ENCODE peak calls at places on chromosome 21, in five cellular contexts. D is mucosa of descending colon, O is psoas muscle, M is colonic mucosa, Q is ascending aorta. E is an unnamed sample.
A peak's percentile ranks its signal among the peaks of the same experiment; 100 is the strongest.

GRCh38 chr21:41958886-41959563 is 5.2 kb upstream of the C2CD2 start:
- DNase-seq in D (no peak), O (peak; percentile 69), M (no peak), Q (peak; percentile 57), E (no peak)

GRCh38 chr21:38903578-38904193 is 98.0 kb downstream of the ETS2 start:
- DNase-seq in D (peak; percentile 9), O (peak; percentile 87), M (no peak), Q (no peak), E (no peak)

GRCh38 chr21:21163904-21164303 is 165.7 kb downstream of the NCAM2 start:
- DNase-seq in D (peak; percentile 78), O (no peak), M (peak; percentile 24), Q (no peak), E (peak; percentile 84)

GRCh38 chr21:42379425-42380215 is 13.3 kb upstream of the TFF1 start:
- DNase-seq in D (no peak), O (no peak), M (no peak), Q (no peak), E (no peak)

GRCh38 chr21:34020934-34021553 is 52.3 kb upstream of the MRPS6 start:
- DNase-seq in D (no peak), O (no peak), M (no peak), Q (no peak), E (no peak)

GRCh38 chr21:42621166-42621827 is 32.1 kb upstream of the PDE9A start:
- DNase-seq in D (peak; percentile 60), O (no peak), M (peak; percentile 42), Q (no peak), E (no peak)

GRCh38 chr21:32412998-32413504 is 545 bp downstream of the EVA1C start:
- DNase-seq in D (peak; percentile 78), O (peak; percentile 68), M (peak; percentile 77), Q (no peak), E (peak; percentile 50)

GRCh38 chr21:39660191-39660590 is 47.5 kb downstream of the B3GALT5 start:
- DNase-seq in D (peak; percentile 76), O (no peak), M (peak; percentile 71), Q (no peak), E (peak; percentile 28)

GRCh38 chr21:26837539-26837938 is 7.7 kb downstream of the ADAMTS1 start:
- DNase-seq in D (no peak), O (no peak), M (no peak), Q (no peak), E (no peak)

GRCh38 chr21:33849839-33850238 is 65.8 kb downstream of the ATP5PO start:
- DNase-seq in D (no peak), O (no peak), M (no peak), Q (no peak), E (no peak)

GRCh38 chr21:42009018-42009830 is 936 bp downstream of the ZBTB21 start:
- DNase-seq in D (peak; percentile 62), O (peak; percentile 76), M (peak; percentile 56), Q (no peak), E (peak; percentile 57)

GRCh38 chr21:38729745-38730401 is 75.9 kb upstream of the ETS2 start:
- DNase-seq in D (no peak), O (no peak), M (no peak), Q (no peak), E (no peak)

GRCh38 chr21:44439211-44439600 is 16.1 kb upstream of the LRRC3 start:
- DNase-seq in D (no peak), O (peak; percentile 32), M (no peak), Q (no peak), E (no peak)

GRCh38 chr21:44437371-44437695 is 18.0 kb upstream of the LRRC3 start:
- DNase-seq in D (no peak), O (peak; percentile 11), M (no peak), Q (no peak), E (no peak)

GRCh38 chr21:44437696-44438431 is 17.4 kb upstream of the LRRC3 start:
- DNase-seq in D (no peak), O (peak; percentile 44), M (no peak), Q (no peak), E (no peak)

GRCh38 chr21:44436958-44437357 is 18.4 kb upstream of the LRRC3 start:
- DNase-seq in D (no peak), O (peak; percentile 35), M (no peak), Q (no peak), E (no peak)

DNA sequence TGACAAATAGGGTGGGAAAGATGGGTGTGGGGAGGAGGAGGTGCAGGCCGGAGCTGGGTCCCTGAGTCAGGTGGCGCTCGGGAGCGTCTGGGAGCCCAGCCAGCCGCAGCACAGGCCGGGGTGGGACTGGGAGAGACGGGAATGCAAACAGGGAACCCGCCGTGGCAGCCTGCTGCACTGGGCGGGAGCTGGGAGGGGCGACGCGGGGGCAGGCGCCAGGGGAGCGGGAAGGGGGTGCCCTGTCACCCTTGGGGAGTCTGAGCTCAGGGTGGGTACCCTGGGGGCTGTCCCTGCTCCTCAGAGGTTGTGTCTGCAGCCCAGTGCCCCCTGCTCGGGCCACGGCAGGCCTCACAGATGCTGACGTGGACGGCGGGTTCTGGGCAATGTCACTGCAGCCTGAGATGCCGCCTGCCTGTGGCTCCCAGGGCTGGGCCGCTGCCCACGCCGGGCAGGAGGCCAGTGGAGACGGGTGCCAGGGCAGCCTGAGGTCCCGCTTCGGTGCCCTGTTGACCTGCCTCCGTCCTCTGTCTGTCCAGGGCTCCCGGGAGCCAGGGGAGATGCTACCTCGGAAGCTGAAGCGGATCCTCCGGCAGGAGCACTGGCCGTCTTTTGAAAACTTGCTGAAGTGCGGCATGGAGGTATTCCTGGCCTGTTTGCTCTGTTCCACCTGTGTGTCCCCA is 16.6 kb upstream of the LRRC3 start:
- DNase-seq in D (peak; percentile 29), O (peak; percentile 41), M (no peak), Q (no peak), E (no peak)
- TF ChIP-seq CTCF in D (no peak), O (no peak), M (no peak), Q (no peak), E (no peak)

GRCh38 chr21:40846057-40846456 is 901 bp downstream of the DSCAM start:
- DNase-seq in D (no peak), O (no peak), M (no peak), Q (no peak), E (no peak)

GRCh38 chr21:40844935-40845334 is 2.0 kb downstream of the DSCAM start:
- DNase-seq in D (no peak), O (no peak), M (no peak), Q (no peak), E (no peak)

GRCh38 chr21:40845621-40846020 is 1.3 kb downstream of the DSCAM start:
- DNase-seq in D (no peak), O (no peak), M (no peak), Q (no peak), E (no peak)

GRCh38 chr21:40847956-40848355 is 998 bp upstream of the DSCAM start:
- DNase-seq in D (no peak), O (no peak), M (no peak), Q (no peak), E (no peak)

GRCh38 chr21:40846566-40847411 is at the start of gene DSCAM:
- DNase-seq in D (no peak), O (no peak), M (no peak), Q (no peak), E (no peak)
- H3K4me3 ChIP-seq in D (no peak within 1 kb of the TSS), O (no peak within 1 kb of the TSS), M (no peak within 1 kb of the TSS), Q (no peak within 1 kb of the TSS), E (no peak within 1 kb of the TSS)

GRCh38 chr21:45168522-45168921 is 94.1 kb downstream of the ADARB1 start:
- DNase-seq in D (no peak), O (no peak), M (no peak), Q (no peak), E (no peak)

GRCh38 chr21:45167796-45168222 is 93.4 kb downstream of the ADARB1 start:
- DNase-seq in D (no peak), O (no peak), M (no peak), Q (no peak), E (peak; percentile 78)

GRCh38 chr21:45164838-45165237 is 90.5 kb downstream of the ADARB1 start:
- DNase-seq in D (no peak), O (no peak), M (no peak), Q (no peak), E (no peak)

GRCh38 chr21:45169001-45169400 is 94.6 kb downstream of the ADARB1 start:
- DNase-seq in D (no peak), O (no peak), M (no peak), Q (no peak), E (no peak)

DNA sequence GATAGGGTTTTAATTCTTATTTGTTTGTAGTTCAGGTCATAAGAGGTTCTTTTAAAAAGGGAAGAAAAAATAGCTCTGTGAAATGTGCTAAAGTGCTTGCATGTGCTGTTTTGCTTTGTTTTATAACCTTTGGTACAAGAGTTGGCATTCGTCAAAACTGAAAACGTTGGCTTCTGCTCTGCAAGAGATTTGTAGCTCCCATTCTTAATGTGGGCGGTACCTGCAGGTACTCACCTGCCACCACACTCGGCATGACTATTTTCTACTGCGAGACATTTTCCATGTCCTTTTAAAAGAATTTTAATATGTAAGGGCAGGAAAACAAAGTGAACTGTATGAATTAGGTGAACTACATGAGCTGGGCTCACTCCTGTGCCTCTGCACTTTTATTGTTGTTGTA is 92.6 kb downstream of the ADARB1 start:
- DNase-seq in D (no peak), O (no peak), M (no peak), Q (no peak), E (no peak)
- TF ChIP-seq CTCF in D (no peak), O (no peak), M (no peak), Q (no peak), E (no peak)

DNA sequence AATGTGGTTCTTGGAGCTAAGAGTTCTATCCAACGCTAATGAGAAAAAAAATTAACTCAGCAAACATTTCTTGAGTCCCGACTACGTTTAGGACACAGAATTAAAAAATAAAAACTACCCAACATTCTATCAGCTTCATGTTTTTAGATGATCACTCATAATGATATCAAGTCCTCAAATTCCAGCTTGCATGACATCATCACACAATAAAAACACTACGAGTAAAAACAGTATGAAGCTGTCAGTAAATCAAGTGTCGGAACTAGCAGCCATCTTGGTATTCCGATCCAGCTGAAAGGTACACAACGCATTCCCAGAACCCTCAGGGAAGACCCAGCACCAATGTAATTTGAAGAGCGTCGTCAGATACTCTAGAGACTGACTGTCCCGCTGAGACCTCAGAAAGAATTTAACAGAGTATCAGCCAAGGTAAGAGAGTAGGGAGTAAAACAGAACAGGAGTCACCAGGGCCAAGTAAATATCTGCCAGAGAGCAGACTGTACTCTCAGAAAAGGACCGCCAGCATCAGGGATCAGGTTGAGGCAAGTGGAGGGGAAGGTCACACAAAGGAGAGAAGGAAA is 57.0 kb downstream of the NRIP1 start:
- DNase-seq in D (no peak), O (peak; percentile 28), M (no peak), Q (no peak), E (no peak)
- H3K4me3 ChIP-seq in D (no peak overlapping the region), O (peak overlapping the region; percentile 33), M (no peak overlapping the region), Q (no peak overlapping the region), E (no peak overlapping the region)

DNA sequence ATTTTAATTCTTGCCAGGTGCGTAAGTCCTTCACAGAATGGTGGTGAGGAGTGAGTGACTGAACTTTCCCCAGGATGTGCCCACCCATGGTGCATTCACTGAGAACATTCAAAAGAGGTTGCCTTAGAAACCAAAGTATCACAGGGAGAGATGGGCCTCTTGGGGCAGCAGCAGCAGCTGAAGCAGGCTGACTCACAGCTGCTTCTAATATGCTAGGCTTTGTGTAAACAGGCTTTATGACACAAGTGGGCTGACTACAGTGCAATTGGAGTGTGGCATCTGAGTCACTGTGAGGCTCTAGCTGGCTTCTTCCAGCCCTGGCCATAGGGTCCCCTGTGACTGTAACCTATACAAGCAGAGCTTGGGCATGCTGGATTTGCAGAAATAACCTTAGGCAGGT is 12.6 kb downstream of the PIGP start:
- DNase-seq in D (peak; percentile 65), O (peak; percentile 63), M (peak; percentile 74), Q (no peak), E (peak; percentile 93)
- TF ChIP-seq CTCF in D (no peak), O (no peak), M (no peak), Q (no peak), E (peak; percentile 23)

E was measured in fibroblast of pulmonary artery.